ENCODE peak calls at places on chromosome 17, in eight cellular contexts. V is AG04450; J is A673; P is CD8-positive, alpha-beta T cell; O is epithelial cell of esophagus; H is AG09319; Q is fibroblast of mammary gland; G is MM.1S. C is an unnamed sample.

GRCh38 chr17:34633351-34633750 is 54.0 kb downstream of the TMEM132E start:
- DNase-seq in V (no peak), J (no peak), P (no peak), O (no peak), H (no peak), Q (no peak), G (peak), C (no peak)

GRCh38 chr17:48759288-48759687 is 30.7 kb upstream of the HOXB13 start:
- DNase-seq in V (no peak), J (no peak), P (no peak), O (no peak), H (no peak), Q (no peak), G (no peak), C (no peak)

GRCh38 chr17:65013613-65014391 is 42.7 kb downstream of the GNA13 start:
- DNase-seq in V (peak), J (no peak), P (peak), O (peak), H (peak), Q (peak), G (no peak), C (peak)

GRCh38 chr17:3569534-3570137 is 12.0 kb upstream of the TRPV3 start:
- DNase-seq in V (no peak), J (no peak), P (no peak), O (no peak), H (no peak), Q (no peak), G (no peak), C (no peak)

GRCh38 chr17:50498021-50498874 is 10.0 kb upstream of the MYCBPAP start:
- DNase-seq in V (no peak), J (no peak), P (no peak), O (peak), H (no peak), Q (no peak), G (no peak), C (no peak)

GRCh38 chr17:66123163-66123562 is 68.8 kb downstream of the CEP112 start:
- DNase-seq in V (no peak), J (peak), P (no peak), O (peak), H (no peak), Q (peak), G (no peak), C (no peak)

GRCh38 chr17:32142857-32143524 is 689 bp downstream of the RHOT1 start:
- DNase-seq in V (peak), J (peak), P (no peak), O (peak), H (no peak), Q (peak), G (peak), C (peak)

GRCh38 chr17:5425826-5426225 is 5.8 kb downstream of the RPAIN start:
- DNase-seq in V (no peak), J (no peak), P (no peak), O (no peak), H (no peak), Q (no peak), G (no peak), C (no peak)

GRCh38 chr17:10798910-10799309 is 5.0 kb downstream of the TMEM238L start:
- DNase-seq in V (no peak), J (no peak), P (no peak), O (no peak), H (no peak), Q (no peak), G (no peak), C (no peak)

GRCh38 chr17:521561-522325 is 169.1 kb upstream of the RPH3AL start:
- DNase-seq in V (no peak), J (no peak), P (no peak), O (no peak), H (no peak), Q (no peak), G (no peak), C (no peak)

GRCh38 chr17:59621771-59622170 is 2.1 kb downstream of the CLTC start:
- DNase-seq in V (no peak), J (no peak), P (no peak), O (no peak), H (no peak), Q (no peak), G (no peak), C (no peak)

GRCh38 chr17:35373532-35373983 is at the start of gene SLFN11:
- DNase-seq in V (peak), J (peak), P (peak), O (peak), H (peak), Q (peak), G (peak), C (peak)

GRCh38 chr17:74008196-74008595 is 195.3 kb upstream of the RPL38 start:
- DNase-seq in V (no peak), J (peak), P (no peak), O (no peak), H (no peak), Q (peak), G (no peak), C (no peak)

GRCh38 chr17:13601776-13602551 is at the start of gene HS3ST3A1:
- DNase-seq in V (peak), J (no peak), P (no peak), O (no peak), H (peak), Q (peak), G (no peak), C (no peak)

GRCh38 chr17:68452724-68453290 is 4.5 kb downstream of the WIPI1 start:
- DNase-seq in V (no peak), J (no peak), P (no peak), O (peak), H (no peak), Q (no peak), G (no peak), C (no peak)

GRCh38 chr17:79833744-79834574 is 5.3 kb downstream of the CBX4 start:
- DNase-seq in V (no peak), J (no peak), P (no peak), O (no peak), H (no peak), Q (no peak), G (no peak), C (no peak)

GRCh38 chr17:79835953-79836951 is 3.0 kb downstream of the CBX4 start:
- DNase-seq in V (no peak), J (peak), P (no peak), O (peak), H (no peak), Q (no peak), G (no peak), C (no peak)

GRCh38 chr17:79836952-79837887 is 2.0 kb downstream of the CBX4 start:
- DNase-seq in V (no peak), J (peak), P (peak), O (peak), H (no peak), Q (peak), G (peak), C (peak)

GRCh38 chr17:79834575-79835469 is 4.4 kb downstream of the CBX4 start:
- DNase-seq in V (no peak), J (peak), P (peak), O (no peak), H (no peak), Q (no peak), G (no peak), C (no peak)

GRCh38 chr17:79835470-79835899 is 3.8 kb downstream of the CBX4 start:
- DNase-seq in V (no peak), J (no peak), P (no peak), O (no peak), H (no peak), Q (no peak), G (no peak), C (no peak)
- TF ChIP-seq CTCF in V (no peak), J (no peak), P (no peak), O (no peak), H (no peak), Q (no peak), G (no peak), C (no peak)

DNA sequence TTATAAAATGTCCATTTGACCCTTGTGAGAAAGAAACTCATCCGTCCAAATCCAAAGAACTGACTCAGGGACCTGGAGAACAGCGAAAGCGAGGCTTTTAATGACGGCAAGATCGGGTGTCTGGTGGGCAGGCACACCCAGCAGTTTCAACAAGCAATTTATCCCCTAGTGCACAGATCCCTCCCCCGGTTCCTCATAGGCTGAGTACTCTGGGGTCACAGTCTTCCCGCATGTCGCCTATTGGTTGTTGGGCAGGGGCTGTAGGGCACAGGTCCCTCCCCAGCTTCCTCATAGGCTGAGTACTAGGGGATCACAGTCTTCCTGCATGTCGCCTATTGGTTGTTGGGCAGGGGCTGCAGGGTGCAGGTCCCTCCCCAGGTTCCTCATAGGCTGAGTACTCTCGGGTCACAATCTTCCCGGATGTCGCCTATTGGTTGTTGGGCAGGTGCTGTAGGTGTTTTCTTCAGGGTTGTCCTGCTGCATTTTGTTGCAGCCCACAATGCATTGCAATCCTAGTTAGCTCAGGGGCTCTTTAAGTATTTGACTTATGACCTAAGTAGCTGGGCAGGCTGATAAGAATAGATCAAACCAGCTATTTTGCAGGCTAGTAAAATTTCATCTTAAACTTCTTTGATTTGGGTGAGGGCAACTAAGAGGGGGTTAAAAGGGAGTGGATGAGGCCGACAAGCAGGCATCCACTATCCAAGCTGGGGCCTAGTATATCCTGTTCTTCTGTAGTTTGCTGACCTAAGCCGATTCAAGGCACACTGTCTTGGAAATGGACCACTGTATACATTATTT is 3.6 kb upstream of the UTS2R start:
- DNase-seq in V (no peak), J (peak), P (no peak), O (no peak), H (no peak), Q (peak), G (no peak), C (no peak)
- TF ChIP-seq CTCF in V (no peak), J (no peak), P (no peak), O (no peak), H (no peak), Q (no peak), G (no peak), C (no peak)

GRCh38 chr17:67162771-67163170 is 82.2 kb downstream of the HELZ start:
- DNase-seq in V (no peak), J (no peak), P (no peak), O (no peak), H (no peak), Q (no peak), G (no peak), C (no peak)

GRCh38 chr17:67160791-67161190 is 84.2 kb downstream of the HELZ start:
- DNase-seq in V (no peak), J (no peak), P (no peak), O (no peak), H (no peak), Q (no peak), G (no peak), C (no peak)

GRCh38 chr17:67161573-67161972 is 83.4 kb downstream of the HELZ start:
- DNase-seq in V (no peak), J (no peak), P (no peak), O (no peak), H (no peak), Q (no peak), G (no peak), C (no peak)

GRCh38 chr17:67156269-67157199 is 88.5 kb downstream of the HELZ start:
- DNase-seq in V (no peak), J (peak), P (no peak), O (peak), H (no peak), Q (peak), G (no peak), C (no peak)

GRCh38 chr17:67157732-67158639 is 87.0 kb downstream of the HELZ start:
- DNase-seq in V (no peak), J (peak), P (no peak), O (peak), H (no peak), Q (peak), G (no peak), C (peak)
- TF ChIP-seq CTCF in V (peak), J (peak), P (no peak), O (peak), H (peak), Q (peak), G (peak), C (peak)

DNA sequence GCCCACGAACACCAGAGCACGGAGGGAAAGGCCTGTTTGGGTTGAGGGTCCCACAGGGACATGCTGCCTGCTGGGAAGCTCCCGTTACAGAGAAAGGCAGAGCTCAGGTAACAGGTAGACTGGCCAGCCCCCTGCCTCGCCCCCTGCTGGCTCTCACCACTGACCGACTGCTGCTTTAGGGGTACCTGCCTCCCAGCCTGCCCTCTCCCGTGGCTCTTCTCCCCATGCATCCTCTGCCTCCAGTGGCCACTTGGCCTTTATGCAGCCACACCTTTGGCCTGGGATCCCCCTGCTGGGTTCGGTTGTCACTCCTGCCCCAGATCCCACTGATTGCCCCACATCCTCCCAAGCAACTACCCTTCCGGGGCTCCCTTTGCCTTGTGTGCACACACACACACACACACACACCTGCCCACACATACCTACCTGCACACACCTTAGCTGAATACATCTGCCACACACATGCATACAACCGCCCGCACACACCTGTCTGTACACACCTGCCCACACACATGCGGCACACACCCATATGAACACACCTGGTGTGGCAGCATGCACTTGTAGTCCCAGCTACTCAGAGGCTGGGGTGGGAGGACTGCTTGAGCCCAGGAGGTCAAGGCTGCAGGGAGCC is 7.1 kb downstream of the MCRIP1 start:
- DNase-seq in V (no peak), J (no peak), P (no peak), O (no peak), H (no peak), Q (no peak), G (no peak), C (no peak)
- TF ChIP-seq CTCF in V (no peak), J (no peak), P (no peak), O (no peak), H (no peak), Q (no peak), G (peak), C (no peak)

GRCh38 chr17:40315678-40316570 is 6.9 kb downstream of the RARA start:
- DNase-seq in V (no peak), J (no peak), P (no peak), O (no peak), H (no peak), Q (no peak), G (peak), C (peak)

GRCh38 chr17:40315206-40315605 is 6.2 kb downstream of the RARA start:
- DNase-seq in V (no peak), J (no peak), P (no peak), O (no peak), H (no peak), Q (no peak), G (no peak), C (no peak)

GRCh38 chr17:40312893-40313659 is 4.1 kb downstream of the RARA start:
- DNase-seq in V (no peak), J (no peak), P (no peak), O (no peak), H (no peak), Q (no peak), G (no peak), C (peak)

GRCh38 chr17:40313660-40314556 is 4.9 kb downstream of the RARA start:
- DNase-seq in V (no peak), J (no peak), P (no peak), O (peak), H (no peak), Q (peak), G (no peak), C (peak)

DNA sequence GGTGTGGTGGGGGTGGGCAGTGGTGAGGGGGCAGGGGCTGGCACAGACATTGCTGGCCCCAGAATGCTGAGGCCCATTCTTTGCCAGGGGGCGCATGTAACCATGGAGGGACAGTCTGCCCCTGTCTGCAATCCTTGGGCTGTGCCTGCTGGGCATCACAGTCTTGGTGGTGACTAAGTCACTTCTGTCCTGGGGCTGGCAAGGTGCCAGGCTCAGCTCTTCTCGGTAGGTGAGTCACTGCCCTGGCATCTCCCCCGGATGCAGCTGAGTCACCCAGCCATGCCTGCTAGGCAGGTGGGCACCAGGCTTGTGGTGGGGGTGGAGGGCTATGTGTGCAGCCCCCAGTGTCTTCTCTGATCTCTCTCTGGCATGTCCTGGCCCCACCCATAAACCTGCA is 5.6 kb downstream of the RARA start:
- DNase-seq in V (peak), J (peak), P (peak), O (peak), H (no peak), Q (peak), G (peak), C (peak)
- TF ChIP-seq CTCF in V (no peak), J (no peak), P (no peak), O (no peak), H (no peak), Q (no peak), G (no peak), C (no peak)

GRCh38 chr17:37182786-37183185 is 193.0 kb upstream of the C17orf78 start:
- DNase-seq in V (no peak), J (no peak), P (no peak), O (peak), H (no peak), Q (peak), G (no peak), C (no peak)
- TF ChIP-seq CTCF in V (no peak), J (no peak), P (no peak), O (no peak), H (no peak), Q (no peak), G (no peak), C (no peak)

GRCh38 chr17:42071810-42072209 is 21.4 kb upstream of the C17orf113 start:
- DNase-seq in V (no peak), J (no peak), P (no peak), O (no peak), H (no peak), Q (no peak), G (no peak), C (no peak)

GRCh38 chr17:42075789-42076188 is 22.5 kb downstream of the ZNF385C start:
- DNase-seq in V (no peak), J (no peak), P (no peak), O (no peak), H (no peak), Q (no peak), G (no peak), C (no peak)

GRCh38 chr17:42068979-42069378 is 18.6 kb upstream of the C17orf113 start:
- DNase-seq in V (no peak), J (no peak), P (no peak), O (peak), H (no peak), Q (no peak), G (no peak), C (no peak)

GRCh38 chr17:42076797-42077559 is 21.3 kb downstream of the ZNF385C start:
- DNase-seq in V (no peak), J (no peak), P (no peak), O (no peak), H (no peak), Q (no peak), G (no peak), C (no peak)

GRCh38 chr17:42072323-42073187 is 22.2 kb upstream of the C17orf113 start:
- DNase-seq in V (no peak), J (no peak), P (no peak), O (no peak), H (no peak), Q (no peak), G (no peak), C (no peak)
- TF ChIP-seq CTCF in V (no peak), J (no peak), P (no peak), O (no peak), H (no peak), Q (no peak), G (no peak), C (no peak)

DNA sequence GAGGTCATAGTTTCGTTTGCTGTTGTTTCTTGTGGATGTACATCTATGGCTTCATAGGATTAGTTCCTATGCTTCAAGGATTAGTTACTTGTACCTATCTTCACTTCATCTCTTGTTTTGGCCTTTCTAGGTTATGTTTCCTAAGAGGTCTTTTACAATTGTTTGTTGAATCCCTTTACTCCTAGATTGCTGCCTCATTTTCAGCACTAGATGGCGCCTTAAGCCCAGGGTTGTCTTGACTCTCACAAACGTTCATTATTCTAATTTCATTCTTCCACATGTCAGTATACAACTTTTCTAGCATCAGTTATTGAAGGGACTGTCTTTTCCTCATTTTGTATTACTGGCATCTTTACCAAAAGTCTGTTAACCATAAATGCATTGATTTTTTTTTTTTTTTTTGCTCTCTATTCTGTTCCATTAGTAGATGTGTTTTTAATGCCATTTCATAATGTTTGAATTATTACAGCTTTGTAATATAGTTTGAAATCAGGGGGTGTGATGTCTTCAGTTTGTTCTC is 45.0 kb upstream of the NACA2 start:
- DNase-seq in V (peak), J (peak), P (peak), O (peak), H (no peak), Q (peak), G (peak), C (peak)
- TF ChIP-seq CTCF in V (peak), J (peak), P (peak), O (peak), H (peak), Q (peak), G (peak), C (peak)

DNA sequence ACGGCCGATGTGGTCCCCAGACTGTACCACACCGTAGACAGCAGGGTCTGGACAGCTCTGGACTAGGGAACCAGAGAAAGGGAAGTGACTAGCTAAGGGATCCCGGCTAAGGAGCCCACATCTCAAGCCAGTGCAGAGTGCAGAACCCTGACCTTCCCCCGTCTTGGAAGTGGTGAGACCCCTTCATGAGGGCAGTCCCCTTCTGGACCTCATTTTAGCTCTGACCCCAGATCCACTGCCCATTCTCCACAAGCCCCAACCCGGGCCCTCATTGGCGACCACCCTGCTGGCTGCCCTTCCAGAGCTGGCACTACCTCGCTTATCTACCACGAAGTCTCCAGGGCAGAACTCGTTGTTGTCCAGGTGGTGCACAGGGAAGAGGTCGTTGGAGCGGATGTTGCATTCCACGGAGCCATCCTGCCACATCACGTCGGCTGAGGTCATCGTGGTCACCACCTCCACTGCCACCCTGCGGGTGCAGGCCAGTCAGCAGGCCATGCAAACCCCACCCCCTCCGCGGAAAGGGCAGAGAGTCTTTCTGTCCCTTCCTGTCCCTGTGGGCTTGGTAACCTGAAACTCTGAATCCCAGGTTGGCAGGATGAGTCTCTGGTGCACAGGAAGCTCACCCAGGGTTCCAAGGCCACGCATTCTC is 14.2 kb downstream of the SPHK1 start:
- DNase-seq in V (no peak), J (no peak), P (no peak), O (no peak), H (no peak), Q (no peak), G (no peak), C (no peak)
- TF ChIP-seq CTCF in V (no peak), J (no peak), P (no peak), O (no peak), H (no peak), Q (no peak), G (no peak), C (no peak)

C was measured in GM13977.